ENCODE peak calls at places on chromosome 6, in nine cellular contexts. K is adrenal gland, X is KBM-7, Z is PC-9, R is Daoy, O is left ventricle myocardium inferior, Y is AG09319, F is T47D, D is neuronal stem cell. Q is an unnamed sample.
A peak's percentile ranks its signal among the peaks of the same experiment; 100 is the strongest.

GRCh38 chr6:168107191-168107940 is 28.4 kb upstream of the FRMD1 start:
- DNase-seq in Y (no peak), O (peak; percentile 19), Z (no peak), X (no peak), R (no peak), K (no peak), F (no peak), D (no peak), Q (no peak)

GRCh38 chr6:77511860-77512259 is 48.6 kb upstream of the HTR1B start:
- DNase-seq in F (no peak), D (no peak), X (no peak), O (no peak), Z (no peak), K (no peak), Y (no peak), R (no peak), Q (no peak)

GRCh38 chr6:159163901-159164370 is 5.3 kb upstream of the FNDC1 start:
- DNase-seq in R (peak; percentile 16), X (no peak), O (no peak), Y (no peak), D (no peak), F (no peak), K (no peak), Z (no peak), Q (no peak)

GRCh38 chr6:142786476-142786875 is 158.5 kb downstream of the HIVEP2 start:
- DNase-seq in Z (no peak), K (no peak), D (no peak), R (no peak), O (no peak), F (no peak), Y (no peak), X (no peak), Q (no peak)

GRCh38 chr6:54204921-54205511 is 93.8 kb downstream of the MLIP start:
- DNase-seq in O (no peak), Y (no peak), R (no peak), Z (no peak), K (no peak), F (no peak), X (no peak), D (no peak), Q (peak; percentile 89)

GRCh38 chr6:148231572-148231971 is 111.1 kb upstream of the SASH1 start:
- DNase-seq in Z (no peak), K (no peak), D (no peak), O (no peak), F (no peak), R (peak; percentile 25), X (no peak), Y (no peak), Q (no peak)

GRCh38 chr6:27049863-27050781 is 197.4 kb upstream of the PRSS16 start:
- DNase-seq in Y (no peak), D (no peak), Z (no peak), R (no peak), X (no peak), F (no peak), K (no peak), O (no peak), Q (no peak)

GRCh38 chr6:45814772-45815171 is 200.9 kb downstream of the CLIC5 start:
- DNase-seq in D (no peak), Y (no peak), O (no peak), X (no peak), R (no peak), F (no peak), Z (no peak), K (no peak), Q (no peak)

GRCh38 chr6:126066068-126067048 is 80.0 kb downstream of the TRMT11 start:
- DNase-seq in R (no peak), D (no peak), F (no peak), O (no peak), K (peak; percentile 38), X (no peak), Z (no peak), Y (no peak), Q (no peak)

GRCh38 chr6:108164815-108165706 is 761 bp upstream of the NR2E1 start:
- DNase-seq in R (peak; percentile 37), K (no peak), X (no peak), O (no peak), Z (no peak), F (no peak), Y (no peak), D (peak; percentile 49), Q (no peak)

GRCh38 chr6:7910298-7910653 is 312 bp downstream of the TXNDC5 start:
- DNase-seq in Y (no peak), X (no peak), R (no peak), D (no peak), F (no peak), O (no peak), Z (no peak), K (peak; percentile 42), Q (no peak)

GRCh38 chr6:138162104-138162946 is 586 bp downstream of the ARFGEF3 start:
- DNase-seq in K (no peak), Z (no peak), R (peak; percentile 36), O (no peak), Y (no peak), X (peak; percentile 44), F (peak; percentile 64), D (no peak), Q (peak; percentile 47)

GRCh38 chr6:107820571-107821261 is 3.4 kb downstream of the SCML4 start:
- DNase-seq in O (no peak), K (no peak), Y (no peak), D (no peak), Z (no peak), R (peak; percentile 19), F (no peak), X (peak; percentile 54), Q (no peak)

GRCh38 chr6:128493877-128494276 is 26.5 kb downstream of the PTPRK start:
- DNase-seq in Y (no peak), X (no peak), F (no peak), Z (no peak), D (no peak), O (no peak), K (no peak), R (no peak), Q (no peak)

GRCh38 chr6:146110990-146111389 is 82.1 kb downstream of the GRM1 start:
- DNase-seq in X (no peak), D (no peak), O (no peak), Y (no peak), R (no peak), K (no peak), Z (no peak), F (no peak), Q (no peak)

GRCh38 chr6:132063204-132063603 is 112.0 kb upstream of the CCN2 start:
- DNase-seq in Z (no peak), K (no peak), D (no peak), Y (no peak), X (no peak), F (no peak), R (no peak), O (no peak), Q (no peak)

GRCh38 chr6:112833546-112834215 is 486.6 kb downstream of the RFPL4B start:
- DNase-seq in D (no peak), K (no peak), Z (no peak), R (no peak), F (no peak), X (no peak), O (no peak), Y (peak; percentile 36), Q (no peak)

GRCh38 chr6:161348628-161348994 is 74.8 kb upstream of the AGPAT4 start:
- DNase-seq in Y (no peak), R (no peak), Z (no peak), O (no peak), F (no peak), K (no peak), X (no peak), D (no peak), Q (no peak)

GRCh38 chr6:30882764-30883475 is 1.4 kb upstream of the DDR1 start:
- DNase-seq in D (no peak), X (no peak), R (peak; percentile 43), O (no peak), Y (no peak), Z (peak; percentile 82), F (peak; percentile 90), K (peak; percentile 61), Q (peak; percentile 78)

GRCh38 chr6:137875606-137876005 is 8.5 kb downstream of the TNFAIP3 start:
- DNase-seq in K (no peak), X (no peak), F (no peak), Y (no peak), D (no peak), R (no peak), O (no peak), Z (no peak), Q (no peak)

GRCh38 chr6:165939601-165940290 is 227.9 kb downstream of the TBXT start:
- DNase-seq in X (no peak), F (peak; percentile 6), Y (no peak), K (no peak), R (no peak), Z (no peak), O (no peak), D (no peak), Q (no peak)

GRCh38 chr6:87066449-87067288 is 28.2 kb downstream of the CGA start:
- DNase-seq in K (peak; percentile 40), F (peak; percentile 27), Y (peak; percentile 28), D (peak; percentile 45), O (no peak), X (peak; percentile 84), Z (peak; percentile 26), R (peak; percentile 43), Q (peak; percentile 73)

GRCh38 chr6:10720229-10720959 is 2.5 kb upstream of the TMEM14C start:
- DNase-seq in F (no peak), Z (peak; percentile 46), R (no peak), O (peak; percentile 61), K (peak; percentile 48), Y (no peak), X (peak; percentile 88), D (no peak), Q (no peak)

GRCh38 chr6:40956871-40957270 is 82.2 kb downstream of the UNC5CL start:
- DNase-seq in O (no peak), Y (no peak), K (no peak), R (no peak), D (no peak), Z (no peak), X (no peak), F (no peak), Q (no peak)

GRCh38 chr6:143333749-143334520 is 116.6 kb downstream of the ADAT2 start:
- DNase-seq in Z (no peak), X (no peak), K (no peak), R (peak; percentile 44), O (no peak), F (no peak), D (no peak), Y (no peak), Q (no peak)

GRCh38 chr6:140490086-140490485 is 1115.6 kb upstream of the CITED2 start:
- DNase-seq in Z (no peak), Y (no peak), D (no peak), O (no peak), R (no peak), K (no peak), X (no peak), F (no peak), Q (no peak)

GRCh38 chr6:34834789-34835518 is 43.1 kb downstream of the BLTP3A start:
- DNase-seq in Z (peak; percentile 53), D (no peak), K (no peak), Y (no peak), O (no peak), R (peak; percentile 25), X (peak; percentile 47), F (no peak), Q (no peak)

GRCh38 chr6:13362432-13362831 is 34.1 kb upstream of the TBC1D7 start:
- DNase-seq in Z (no peak), Y (no peak), X (no peak), O (no peak), D (no peak), K (no peak), R (no peak), F (no peak), Q (no peak)

GRCh38 chr6:6930223-6930880 is 177.4 kb upstream of the RREB1 start:
- DNase-seq in D (no peak), Y (no peak), R (no peak), X (no peak), Z (no peak), K (no peak), F (no peak), O (no peak), Q (no peak)

GRCh38 chr6:32825966-32826365 is 9.2 kb upstream of the HLA-DOB start:
- DNase-seq in F (peak; percentile 30), Y (peak; percentile 44), R (no peak), D (no peak), Z (no peak), K (no peak), X (peak; percentile 21), O (no peak), Q (no peak)